ENCODE peak calls at places on chromosomes 11 and 22, in eight cellular contexts. One of them, this sample, is unnamed.

GRCh38 chr11:65419773-65420481 is 2.7 kb upstream of the NEAT1 start:
- DNase-seq in C1 segment of cervical spinal cord: peak
- DNase-seq in activated naive CD4-positive, alpha-beta T cell treated with anti-CD3 and anti-CD28 coated beads, Interleukin-2, amount 50 U/mL, for 16 hours: peak
- DNase-seq in NCI-H2081: peak
- DNase-seq in activated naive CD8-positive, alpha-beta T cell treated with anti-CD3 and anti-CD28 coated beads, Interleukin-2, amount 10 ng/mL, durations not matched to agents 7 days and 5 days: peak
- DNase-seq in AG08395: peak
- DNase-seq in amniotic stem cell: no peak
- DNase-seq in GM23248: peak
- DNase-seq in this sample: peak

GRCh38 chr11:78767409-78767932 is 192.8 kb upstream of the NARS2 start:
- DNase-seq in C1 segment of cervical spinal cord: no peak
- DNase-seq in activated naive CD4-positive, alpha-beta T cell treated with anti-CD3 and anti-CD28 coated beads, Interleukin-2, amount 50 U/mL, for 16 hours: no peak
- DNase-seq in NCI-H2081: no peak
- DNase-seq in activated naive CD8-positive, alpha-beta T cell treated with anti-CD3 and anti-CD28 coated beads, Interleukin-2, amount 10 ng/mL, durations not matched to agents 7 days and 5 days: no peak
- DNase-seq in AG08395: no peak
- DNase-seq in amniotic stem cell: no peak
- DNase-seq in GM23248: no peak
- DNase-seq in this sample: no peak

GRCh38 chr11:65121447-65121864 is 478 bp downstream of the FAU start:
- DNase-seq in C1 segment of cervical spinal cord: no peak
- DNase-seq in activated naive CD4-positive, alpha-beta T cell treated with anti-CD3 and anti-CD28 coated beads, Interleukin-2, amount 50 U/mL, for 16 hours: no peak
- DNase-seq in NCI-H2081: no peak
- DNase-seq in activated naive CD8-positive, alpha-beta T cell treated with anti-CD3 and anti-CD28 coated beads, Interleukin-2, amount 10 ng/mL, durations not matched to agents 7 days and 5 days: peak
- DNase-seq in AG08395: no peak
- DNase-seq in amniotic stem cell: no peak
- DNase-seq in GM23248: peak
- DNase-seq in this sample: no peak

GRCh38 chr11:27429740-27430451 is 42.7 kb downstream of the LGR4 start:
- DNase-seq in C1 segment of cervical spinal cord: no peak
- DNase-seq in activated naive CD4-positive, alpha-beta T cell treated with anti-CD3 and anti-CD28 coated beads, Interleukin-2, amount 50 U/mL, for 16 hours: no peak
- DNase-seq in NCI-H2081: peak
- DNase-seq in activated naive CD8-positive, alpha-beta T cell treated with anti-CD3 and anti-CD28 coated beads, Interleukin-2, amount 10 ng/mL, durations not matched to agents 7 days and 5 days: no peak
- DNase-seq in AG08395: no peak
- DNase-seq in amniotic stem cell: no peak
- DNase-seq in GM23248: peak
- DNase-seq in this sample: no peak

GRCh38 chr11:130524132-130524790 is 75.8 kb downstream of the ADAMTS15 start:
- DNase-seq in C1 segment of cervical spinal cord: no peak
- DNase-seq in activated naive CD4-positive, alpha-beta T cell treated with anti-CD3 and anti-CD28 coated beads, Interleukin-2, amount 50 U/mL, for 16 hours: no peak
- DNase-seq in NCI-H2081: no peak
- DNase-seq in activated naive CD8-positive, alpha-beta T cell treated with anti-CD3 and anti-CD28 coated beads, Interleukin-2, amount 10 ng/mL, durations not matched to agents 7 days and 5 days: no peak
- DNase-seq in AG08395: no peak
- DNase-seq in amniotic stem cell: no peak
- DNase-seq in GM23248: no peak
- DNase-seq in this sample: no peak

GRCh38 chr11:121904148-121904547 is 211.9 kb downstream of the BLID start:
- DNase-seq in C1 segment of cervical spinal cord: no peak
- DNase-seq in activated naive CD4-positive, alpha-beta T cell treated with anti-CD3 and anti-CD28 coated beads, Interleukin-2, amount 50 U/mL, for 16 hours: no peak
- DNase-seq in NCI-H2081: no peak
- DNase-seq in activated naive CD8-positive, alpha-beta T cell treated with anti-CD3 and anti-CD28 coated beads, Interleukin-2, amount 10 ng/mL, durations not matched to agents 7 days and 5 days: no peak
- DNase-seq in AG08395: no peak
- DNase-seq in amniotic stem cell: no peak
- DNase-seq in GM23248: no peak
- DNase-seq in this sample: no peak

GRCh38 chr11:108498046-108498815 is at the start of gene POGLUT3:
- DNase-seq in C1 segment of cervical spinal cord: no peak
- DNase-seq in activated naive CD4-positive, alpha-beta T cell treated with anti-CD3 and anti-CD28 coated beads, Interleukin-2, amount 50 U/mL, for 16 hours: peak
- DNase-seq in NCI-H2081: peak
- DNase-seq in activated naive CD8-positive, alpha-beta T cell treated with anti-CD3 and anti-CD28 coated beads, Interleukin-2, amount 10 ng/mL, durations not matched to agents 7 days and 5 days: peak
- DNase-seq in AG08395: peak
- DNase-seq in amniotic stem cell: no peak
- DNase-seq in GM23248: peak
- DNase-seq in this sample: peak

GRCh38 chr11:64297722-64298358 is 2.3 kb upstream of the CATSPERZ start:
- DNase-seq in C1 segment of cervical spinal cord: no peak
- DNase-seq in activated naive CD4-positive, alpha-beta T cell treated with anti-CD3 and anti-CD28 coated beads, Interleukin-2, amount 50 U/mL, for 16 hours: no peak
- DNase-seq in NCI-H2081: peak
- DNase-seq in activated naive CD8-positive, alpha-beta T cell treated with anti-CD3 and anti-CD28 coated beads, Interleukin-2, amount 10 ng/mL, durations not matched to agents 7 days and 5 days: no peak
- DNase-seq in AG08395: no peak
- DNase-seq in amniotic stem cell: no peak
- DNase-seq in GM23248: no peak
- DNase-seq in this sample: no peak

GRCh38 chr11:76620471-76620870 is 50.1 kb downstream of the LRRC32 start:
- DNase-seq in C1 segment of cervical spinal cord: no peak
- DNase-seq in activated naive CD4-positive, alpha-beta T cell treated with anti-CD3 and anti-CD28 coated beads, Interleukin-2, amount 50 U/mL, for 16 hours: no peak
- DNase-seq in NCI-H2081: no peak
- DNase-seq in activated naive CD8-positive, alpha-beta T cell treated with anti-CD3 and anti-CD28 coated beads, Interleukin-2, amount 10 ng/mL, durations not matched to agents 7 days and 5 days: no peak
- DNase-seq in AG08395: peak
- DNase-seq in amniotic stem cell: peak
- DNase-seq in GM23248: peak
- DNase-seq in this sample: no peak

GRCh38 chr11:77090373-77091111 is 12.1 kb upstream of the OMP start:
- DNase-seq in C1 segment of cervical spinal cord: no peak
- DNase-seq in activated naive CD4-positive, alpha-beta T cell treated with anti-CD3 and anti-CD28 coated beads, Interleukin-2, amount 50 U/mL, for 16 hours: no peak
- DNase-seq in NCI-H2081: no peak
- DNase-seq in activated naive CD8-positive, alpha-beta T cell treated with anti-CD3 and anti-CD28 coated beads, Interleukin-2, amount 10 ng/mL, durations not matched to agents 7 days and 5 days: no peak
- DNase-seq in AG08395: no peak
- DNase-seq in amniotic stem cell: no peak
- DNase-seq in GM23248: no peak
- DNase-seq in this sample: no peak

GRCh38 chr11:124837491-124837856 is 27.8 kb upstream of the ROBO3 start:
- DNase-seq in C1 segment of cervical spinal cord: no peak
- DNase-seq in activated naive CD4-positive, alpha-beta T cell treated with anti-CD3 and anti-CD28 coated beads, Interleukin-2, amount 50 U/mL, for 16 hours: no peak
- DNase-seq in NCI-H2081: peak
- DNase-seq in activated naive CD8-positive, alpha-beta T cell treated with anti-CD3 and anti-CD28 coated beads, Interleukin-2, amount 10 ng/mL, durations not matched to agents 7 days and 5 days: no peak
- DNase-seq in AG08395: peak
- DNase-seq in amniotic stem cell: peak
- DNase-seq in GM23248: peak
- DNase-seq in this sample: no peak

GRCh38 chr11:64430570-64430969 is 71.6 kb downstream of the RPS6KA4 start:
- DNase-seq in C1 segment of cervical spinal cord: no peak
- DNase-seq in activated naive CD4-positive, alpha-beta T cell treated with anti-CD3 and anti-CD28 coated beads, Interleukin-2, amount 50 U/mL, for 16 hours: no peak
- DNase-seq in NCI-H2081: no peak
- DNase-seq in activated naive CD8-positive, alpha-beta T cell treated with anti-CD3 and anti-CD28 coated beads, Interleukin-2, amount 10 ng/mL, durations not matched to agents 7 days and 5 days: no peak
- DNase-seq in AG08395: no peak
- DNase-seq in amniotic stem cell: no peak
- DNase-seq in GM23248: no peak
- DNase-seq in this sample: no peak

GRCh38 chr11:15985127-15985862 is 371.1 kb downstream of the SOX6 start:
- DNase-seq in C1 segment of cervical spinal cord: no peak
- DNase-seq in activated naive CD4-positive, alpha-beta T cell treated with anti-CD3 and anti-CD28 coated beads, Interleukin-2, amount 50 U/mL, for 16 hours: no peak
- DNase-seq in NCI-H2081: no peak
- DNase-seq in activated naive CD8-positive, alpha-beta T cell treated with anti-CD3 and anti-CD28 coated beads, Interleukin-2, amount 10 ng/mL, durations not matched to agents 7 days and 5 days: no peak
- DNase-seq in AG08395: no peak
- DNase-seq in amniotic stem cell: no peak
- DNase-seq in GM23248: no peak
- DNase-seq in this sample: no peak

GRCh38 chr22:44861245-44861644 is 108.9 kb downstream of the ARHGAP8 start:
- DNase-seq in C1 segment of cervical spinal cord: no peak
- DNase-seq in activated naive CD4-positive, alpha-beta T cell treated with anti-CD3 and anti-CD28 coated beads, Interleukin-2, amount 50 U/mL, for 16 hours: no peak
- DNase-seq in NCI-H2081: no peak
- DNase-seq in activated naive CD8-positive, alpha-beta T cell treated with anti-CD3 and anti-CD28 coated beads, Interleukin-2, amount 10 ng/mL, durations not matched to agents 7 days and 5 days: no peak
- DNase-seq in AG08395: no peak
- DNase-seq in amniotic stem cell: no peak
- DNase-seq in GM23248: no peak
- DNase-seq in this sample: no peak

GRCh38 chr11:34633990-34634725 is 13.3 kb downstream of the EHF start:
- DNase-seq in C1 segment of cervical spinal cord: no peak
- DNase-seq in activated naive CD4-positive, alpha-beta T cell treated with anti-CD3 and anti-CD28 coated beads, Interleukin-2, amount 50 U/mL, for 16 hours: no peak
- DNase-seq in NCI-H2081: peak
- DNase-seq in activated naive CD8-positive, alpha-beta T cell treated with anti-CD3 and anti-CD28 coated beads, Interleukin-2, amount 10 ng/mL, durations not matched to agents 7 days and 5 days: no peak
- DNase-seq in AG08395: no peak
- DNase-seq in amniotic stem cell: no peak
- DNase-seq in GM23248: peak
- DNase-seq in this sample: peak

GRCh38 chr11:19290356-19290755 is 49.6 kb upstream of the E2F8 start:
- DNase-seq in C1 segment of cervical spinal cord: no peak
- DNase-seq in activated naive CD4-positive, alpha-beta T cell treated with anti-CD3 and anti-CD28 coated beads, Interleukin-2, amount 50 U/mL, for 16 hours: no peak
- DNase-seq in NCI-H2081: no peak
- DNase-seq in activated naive CD8-positive, alpha-beta T cell treated with anti-CD3 and anti-CD28 coated beads, Interleukin-2, amount 10 ng/mL, durations not matched to agents 7 days and 5 days: no peak
- DNase-seq in AG08395: no peak
- DNase-seq in amniotic stem cell: no peak
- DNase-seq in GM23248: peak
- DNase-seq in this sample: no peak

GRCh38 chr11:130634186-130634585 is 185.7 kb downstream of the ADAMTS15 start:
- DNase-seq in C1 segment of cervical spinal cord: no peak
- DNase-seq in activated naive CD4-positive, alpha-beta T cell treated with anti-CD3 and anti-CD28 coated beads, Interleukin-2, amount 50 U/mL, for 16 hours: no peak
- DNase-seq in NCI-H2081: no peak
- DNase-seq in activated naive CD8-positive, alpha-beta T cell treated with anti-CD3 and anti-CD28 coated beads, Interleukin-2, amount 10 ng/mL, durations not matched to agents 7 days and 5 days: no peak
- DNase-seq in AG08395: no peak
- DNase-seq in amniotic stem cell: no peak
- DNase-seq in GM23248: no peak
- DNase-seq in this sample: no peak